ENCODE peak calls at places on chromosomes 1 and 21, in five cellular contexts. X, N, F, H and A are unnamed samples.

GRCh38 chr1:41936107-41936506 is 17.4 kb upstream of the HIVEP3 start:
- DNase-seq in X (no peak), N (no peak), F (no peak), H (no peak), A (no peak)

GRCh38 chr1:21913763-21914162 is 23.3 kb downstream of the HSPG2 start:
- DNase-seq in X (no peak), N (no peak), F (no peak), H (no peak), A (no peak)

GRCh38 chr1:42978317-42979036 is 19.8 kb upstream of the SLC2A1 start:
- DNase-seq in X (peak; percentile 84), N (no peak), F (no peak), H (no peak), A (no peak)

GRCh38 chr1:118535901-118536300 is 350.9 kb upstream of the SPAG17 start:
- DNase-seq in X (no peak), N (no peak), F (no peak), H (no peak), A (no peak)

GRCh38 chr1:74729741-74730478 is 2.9 kb downstream of the CRYZ start:
- DNase-seq in X (peak; percentile 53), N (no peak), F (no peak), H (no peak), A (no peak)

GRCh38 chr1:232012773-232013386 is 386.3 kb downstream of the DISC1 start:
- DNase-seq in X (no peak), N (peak; percentile 54), F (no peak), H (no peak), A (no peak)

GRCh38 chr1:98104285-98104684 is 183.5 kb upstream of the DPYD start:
- DNase-seq in X (no peak), N (no peak), F (no peak), H (no peak), A (no peak)

GRCh38 chr1:203084588-203085527 is 954 bp downstream of the MYOG start:
- DNase-seq in X (peak; percentile 92), N (no peak), F (no peak), H (no peak), A (peak; percentile 87)

GRCh38 chr1:113042336-113043143 is 30.5 kb upstream of the LRIG2 start:
- DNase-seq in X (peak; percentile 98), N (peak; percentile 83), F (peak; percentile 69), H (peak; percentile 85), A (peak; percentile 81)

GRCh38 chr1:185581961-185582725 is 152.0 kb upstream of the HMCN1 start:
- DNase-seq in X (no peak), N (no peak), F (no peak), H (no peak), A (no peak)

GRCh38 chr1:234478152-234478480 is 863 bp downstream of the TARBP1 start:
- DNase-seq in X (no peak), N (no peak), F (peak; percentile 54), H (peak; percentile 58), A (peak; percentile 89)

GRCh38 chr1:18109058-18109755 is 1.6 kb downstream of the IGSF21 start:
- DNase-seq in X (peak; percentile 76), N (no peak), F (peak; percentile 14), H (no peak), A (peak; percentile 55)

GRCh38 chr21:28324690-28325089 is 668.0 kb downstream of the LTN1 start:
- DNase-seq in X (no peak), N (no peak), F (no peak), H (no peak), A (no peak)

DNA sequence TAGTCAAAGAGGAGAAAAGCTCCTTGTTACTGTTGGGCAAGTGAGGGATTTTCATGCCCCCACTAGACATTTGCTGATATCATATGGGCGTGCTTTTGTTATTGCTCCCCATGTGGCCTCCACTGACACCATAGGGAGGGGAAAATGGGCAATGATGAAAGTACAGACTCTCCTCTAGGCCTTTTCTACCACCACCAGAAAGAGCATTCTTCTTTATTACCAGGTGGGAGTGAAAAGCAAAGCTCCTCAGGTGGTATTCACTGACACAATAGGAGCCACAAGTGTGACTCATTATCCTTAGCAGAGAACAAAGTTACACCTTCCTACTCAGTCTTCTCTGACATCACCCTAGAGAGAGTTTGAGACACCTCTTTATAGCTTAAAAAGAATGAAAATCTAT is 667.1 kb downstream of the LTN1 start:
- DNase-seq in X (peak; percentile 74), N (no peak), F (no peak), H (no peak), A (no peak)
- H3K9me3 ChIP-seq in X (peaks cover 44% of the 10 kb centered on the region), N (no peaks in the 10 kb centered on the region), F (no peaks in the 10 kb centered on the region), H (no peaks in the 10 kb centered on the region), A (peaks cover 7% of the 10 kb centered on the region)

GRCh38 chr1:209670441-209671082 is 4.7 kb upstream of the G0S2 start:
- DNase-seq in X (no peak), N (no peak), F (no peak), H (no peak), A (no peak)

GRCh38 chr1:209662879-209663327 is 10.7 kb upstream of the LAMB3 start:
- DNase-seq in X (no peak), N (no peak), F (no peak), H (no peak), A (no peak)

GRCh38 chr1:209672705-209673630 is 2.2 kb upstream of the G0S2 start:
- DNase-seq in X (no peak), N (no peak), F (no peak), H (no peak), A (no peak)

GRCh38 chr1:209667701-209668100 is 7.5 kb upstream of the G0S2 start:
- DNase-seq in X (no peak), N (no peak), F (no peak), H (no peak), A (no peak)

GRCh38 chr1:209667103-209667502 is 8.1 kb upstream of the G0S2 start:
- DNase-seq in X (no peak), N (no peak), F (no peak), H (no peak), A (no peak)
- H3K9me3 ChIP-seq in X (no peaks in the 10 kb centered on the region), N (peaks cover 4% of the 10 kb centered on the region), F (no peaks in the 10 kb centered on the region), H (no peaks in the 10 kb centered on the region), A (no peaks in the 10 kb centered on the region)

GRCh38 chr1:82525378-82525777 is 724.6 kb downstream of the ADGRL2 start:
- DNase-seq in X (no peak), N (no peak), F (no peak), H (no peak), A (no peak)
- H3K9me3 ChIP-seq in X (peaks cover 3% of the 10 kb centered on the region), N (no peaks in the 10 kb centered on the region), F (no peaks in the 10 kb centered on the region), H (no peaks in the 10 kb centered on the region), A (no peaks in the 10 kb centered on the region)

DNA sequence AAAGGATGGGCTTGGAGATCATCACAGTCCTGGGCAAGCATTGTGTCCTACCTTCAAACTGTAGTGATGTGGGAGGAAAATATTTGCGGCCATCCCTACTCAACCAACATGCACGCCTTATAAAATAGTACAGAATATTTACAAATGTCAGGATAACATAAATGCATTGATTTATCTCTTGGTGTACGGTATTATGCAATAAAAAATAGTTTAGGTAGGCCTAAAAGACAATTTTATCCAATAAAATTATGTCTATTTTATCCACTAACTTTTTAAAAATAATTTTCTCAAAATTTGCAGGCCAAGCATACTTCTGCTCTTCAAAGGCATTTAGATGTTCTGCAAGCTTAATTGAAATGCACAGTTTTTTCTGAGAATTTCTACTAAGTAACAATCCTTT is at the start of gene OR2T1:
- DNase-seq in X (no peak), N (no peak), F (no peak), H (no peak), A (no peak)
- H3K9me3 ChIP-seq in X (peaks cover 90% of the 10 kb centered on the region), N (peaks cover 3% of the 10 kb centered on the region), F (no peaks in the 10 kb centered on the region), H (no peaks in the 10 kb centered on the region), A (peaks cover 13% of the 10 kb centered on the region)

DNA sequence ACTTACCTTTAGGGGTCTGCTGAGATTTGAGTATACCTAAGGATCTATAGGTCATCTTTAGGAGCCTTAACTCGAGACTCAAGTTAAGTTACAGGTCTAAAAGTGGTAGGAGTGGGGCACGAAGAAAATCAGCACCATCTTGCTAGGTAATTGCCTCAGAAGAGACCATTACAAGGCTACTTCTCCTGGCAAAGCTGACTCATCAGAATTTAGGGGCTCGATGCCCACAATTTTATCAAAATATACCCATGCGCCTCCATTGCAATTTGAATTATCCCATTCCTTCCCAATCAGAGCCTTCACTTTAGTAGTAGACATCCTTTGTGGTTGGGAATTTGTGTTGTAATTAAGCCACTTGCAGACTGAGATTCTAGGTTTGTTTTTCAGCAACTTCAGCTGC is 1994.3 kb downstream of the MRPL39 start:
- DNase-seq in X (no peak), N (no peak), F (no peak), H (no peak), A (no peak)
- H3K9me3 ChIP-seq in X (no peaks in the 10 kb centered on the region), N (no peaks in the 10 kb centered on the region), F (no peaks in the 10 kb centered on the region), H (no peaks in the 10 kb centered on the region), A (no peaks in the 10 kb centered on the region)

DNA sequence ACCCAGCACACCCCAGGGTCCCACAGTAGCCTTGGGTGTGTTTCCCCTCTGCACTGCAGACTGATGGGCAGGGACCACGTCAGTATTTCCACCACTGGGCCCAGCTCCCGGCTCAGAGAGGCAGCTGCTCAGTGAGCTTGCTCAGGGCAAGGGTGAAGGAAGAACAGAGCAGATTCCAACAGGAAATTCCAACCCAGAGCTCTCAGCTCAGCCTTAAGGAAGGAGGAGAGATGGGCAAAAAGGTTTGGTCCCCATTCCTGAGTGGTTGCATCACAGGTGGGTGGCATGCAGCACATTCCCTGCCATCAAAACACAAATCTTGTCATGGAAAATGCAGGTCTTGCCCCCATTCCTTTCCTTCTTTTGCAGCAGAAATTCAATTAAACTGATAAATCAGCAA is 315.5 kb downstream of the DSCAM start:
- DNase-seq in X (no peak), N (no peak), F (no peak), H (no peak), A (no peak)
- H3K9me3 ChIP-seq in X (peaks cover 14% of the 10 kb centered on the region), N (peaks cover 7% of the 10 kb centered on the region), F (no peaks in the 10 kb centered on the region), H (no peaks in the 10 kb centered on the region), A (peaks cover 3% of the 10 kb centered on the region)

GRCh38 chr21:39802226-39802625 is 57.2 kb downstream of the IGSF5 start:
- DNase-seq in X (no peak), N (no peak), F (no peak), H (no peak), A (no peak)
- H3K9me3 ChIP-seq in X (no peaks in the 10 kb centered on the region), N (no peaks in the 10 kb centered on the region), F (no peaks in the 10 kb centered on the region), H (no peaks in the 10 kb centered on the region), A (no peaks in the 10 kb centered on the region)

GRCh38 chr1:2966435-2966834 is 54.8 kb upstream of the ACTRT2 start:
- DNase-seq in X (no peak), N (peak; percentile 53), F (no peak), H (no peak), A (no peak)

GRCh38 chr1:2969011-2969869 is 52.0 kb upstream of the ACTRT2 start:
- DNase-seq in X (no peak), N (no peak), F (no peak), H (no peak), A (no peak)

GRCh38 chr1:2968471-2968881 is 52.8 kb upstream of the ACTRT2 start:
- DNase-seq in X (no peak), N (peak; percentile 12), F (no peak), H (no peak), A (no peak)

GRCh38 chr1:2966940-2967725 is 54.1 kb upstream of the ACTRT2 start:
- DNase-seq in X (no peak), N (no peak), F (no peak), H (no peak), A (no peak)

GRCh38 chr1:2967881-2968280 is 53.4 kb upstream of the ACTRT2 start:
- DNase-seq in X (no peak), N (no peak), F (no peak), H (no peak), A (no peak)
- H3K9me3 ChIP-seq in X (peaks cover 33% of the 10 kb centered on the region), N (no peaks in the 10 kb centered on the region), F (no peaks in the 10 kb centered on the region), H (no peaks in the 10 kb centered on the region), A (no peaks in the 10 kb centered on the region)